ENCODE peak calls at places on chromosomes 13 and 19, in nine cellular contexts. F is AG08396; O is T-helper 1 cell; E is fibroblast of lung; Z is heart right ventricle; C is thoracic aorta; M is central memory CD4-positive, alpha-beta T cell; G is RPMI7951; B is stimulated activated CD8-positive, alpha-beta memory T cell treated with anti-CD3 and anti-CD28 coated beads, Interleukin-4, amount 100 ng/mL, for 1 hour. Y is an unnamed sample.

GRCh38 chr13:80881495-80882482 is 540.9 kb upstream of the SPRY2 start:
- DNase-seq in B (no peak), G (no peak), O (no peak), C (no peak), F (no peak), E (peak; percentile 73), M (no peak), Z (no peak), Y (no peak)

GRCh38 chr19:30529876-30530275 is 157.7 kb downstream of the ZNF536 start:
- DNase-seq in Z (no peak), E (no peak), G (no peak), B (no peak), M (no peak), F (no peak), C (no peak), O (no peak), Y (no peak)

GRCh38 chr13:64928704-64929499 is 2301.2 kb downstream of the PCDH9 start:
- DNase-seq in F (no peak), C (no peak), M (no peak), Z (no peak), G (peak; percentile 32), B (no peak), E (peak; percentile 69), O (no peak), Y (no peak)

GRCh38 chr13:74596691-74597090 is 462.5 kb upstream of the KLF12 start:
- DNase-seq in M (no peak), Z (no peak), C (no peak), E (no peak), G (no peak), O (no peak), B (no peak), F (no peak), Y (no peak)

GRCh38 chr19:48279747-48280146 is 9.9 kb downstream of the ZNF114 start:
- DNase-seq in E (no peak), Z (no peak), G (no peak), O (no peak), B (no peak), C (no peak), M (no peak), F (no peak), Y (no peak)

GRCh38 chr13:46983881-46984280 is 87.0 kb upstream of the HTR2A start:
- DNase-seq in O (no peak), F (no peak), G (peak; percentile 22), B (no peak), E (peak; percentile 53), C (no peak), Z (no peak), M (no peak), Y (no peak)

GRCh38 chr19:925087-925911 is 536 bp upstream of the ARID3A start:
- DNase-seq in M (peak; percentile 74), F (peak; percentile 95), C (no peak), G (peak; percentile 81), O (peak; percentile 66), B (no peak), Z (peak; percentile 81), E (peak; percentile 82), Y (peak; percentile 81)

GRCh38 chr19:41646589-41647204 is 19.8 kb upstream of the CEACAM4 start:
- DNase-seq in Z (peak; percentile 21), M (no peak), O (peak; percentile 32), E (no peak), G (no peak), F (peak; percentile 32), C (no peak), B (no peak), Y (no peak)

GRCh38 chr19:30123109-30123508 is 181.1 kb downstream of the URI1 start:
- DNase-seq in B (no peak), F (no peak), O (no peak), C (no peak), G (no peak), Z (no peak), E (no peak), M (no peak), Y (no peak)

GRCh38 chr13:100235311-100235901 is 146.5 kb downstream of the PCCA start:
- DNase-seq in B (no peak), O (peak; percentile 2), M (peak; percentile 36), E (peak; percentile 72), C (no peak), F (peak; percentile 47), Z (no peak), G (peak; percentile 39), Y (no peak)

GRCh38 chr19:16032509-16033135 is 43.7 kb upstream of the TPM4 start:
- DNase-seq in C (no peak), O (no peak), B (no peak), G (no peak), Z (no peak), E (no peak), M (no peak), F (no peak), Y (no peak)

GRCh38 chr13:36706755-36707154 is 32.9 kb downstream of the SERTM1 start:
- DNase-seq in C (no peak), E (no peak), B (no peak), O (no peak), G (no peak), F (peak; percentile 30), Z (no peak), M (no peak), Y (no peak)

GRCh38 chr13:52599037-52599852 is 43.0 kb upstream of the HNRNPA1L2 start:
- DNase-seq in G (peak; percentile 62), Z (no peak), O (no peak), B (no peak), F (peak; percentile 36), E (peak; percentile 59), C (no peak), M (no peak), Y (no peak)

GRCh38 chr19:7200739-7201138 is 93.5 kb downstream of the INSR start:
- DNase-seq in C (no peak), B (no peak), F (no peak), O (no peak), M (no peak), Z (no peak), E (no peak), G (no peak), Y (no peak)

GRCh38 chr19:5321851-5322681 is 18.5 kb downstream of the PTPRS start:
- DNase-seq in C (no peak), Z (no peak), M (no peak), B (no peak), F (no peak), E (no peak), G (peak; percentile 35), O (no peak), Y (no peak)

GRCh38 chr13:20673711-20674110 is 29.8 kb upstream of the IL17D start:
- DNase-seq in O (no peak), M (no peak), B (no peak), G (no peak), Z (no peak), E (no peak), F (no peak), C (no peak), Y (no peak)

GRCh38 chr19:20662421-20663105 is 1.2 kb upstream of the ZNF626 start:
- DNase-seq in C (no peak), B (no peak), Z (no peak), M (no peak), F (no peak), E (no peak), G (no peak), O (no peak), Y (no peak)

GRCh38 chr13:20303636-20304035 is 71.5 kb upstream of the GJB6 start:
- DNase-seq in O (no peak), F (peak; percentile 26), G (peak; percentile 38), C (no peak), M (no peak), E (no peak), Z (no peak), B (no peak), Y (no peak)

GRCh38 chr19:48244289-48244688 is 11.4 kb downstream of the CARD8 start:
- DNase-seq in C (no peak), F (no peak), M (peak; percentile 46), G (no peak), B (peak; percentile 15), O (peak; percentile 29), Z (no peak), E (no peak), Y (no peak)

GRCh38 chr13:26605845-26606244 is 48.4 kb downstream of the WASF3 start:
- DNase-seq in Z (no peak), B (no peak), G (no peak), E (no peak), O (no peak), F (no peak), M (no peak), C (no peak), Y (no peak)

GRCh38 chr19:54606230-54606629 is 12.8 kb downstream of the LILRA1 start:
- DNase-seq in B (no peak), G (no peak), E (no peak), F (no peak), M (no peak), Z (no peak), O (no peak), C (no peak), Y (no peak)

GRCh38 chr19:38793186-38793585 is 4.2 kb downstream of the LGALS7B start:
- DNase-seq in E (peak; percentile 50), O (no peak), G (no peak), M (no peak), C (no peak), B (no peak), F (no peak), Z (no peak), Y (no peak)